ENCODE peak calls at places on chromosomes 5 and 9, in seven cellular contexts. One of them, this sample, is unnamed.

GRCh38 chr9:110148868-110149267 is 59.1 kb downstream of the C9orf152 start:
- DNase-seq in NCI-H510A treated with DMSO at 0.1 percent for 48 hours: no peak
- DNase-seq in ureter: no peak
- DNase-seq in NCI-H2081: no peak
- DNase-seq in epithelial cell of prostate: no peak
- DNase-seq in RPMI8226: no peak
- DNase-seq in left kidney: no peak
- DNase-seq in this sample: no peak

GRCh38 chr9:125233678-125234077 is 7.5 kb downstream of the HSPA5 start:
- DNase-seq in ureter: no peak
- DNase-seq in NCI-H510A treated with DMSO at 0.1 percent for 48 hours: no peak
- DNase-seq in RPMI8226: no peak
- DNase-seq in NCI-H2081: no peak
- DNase-seq in left kidney: peak
- DNase-seq in epithelial cell of prostate: peak
- DNase-seq in this sample: peak

GRCh38 chr5:75603421-75603820 is 7.8 kb upstream of the ANKDD1B start:
- DNase-seq in NCI-H510A treated with DMSO at 0.1 percent for 48 hours: no peak
- DNase-seq in NCI-H2081: no peak
- DNase-seq in epithelial cell of prostate: peak
- DNase-seq in RPMI8226: no peak
- DNase-seq in ureter: no peak
- DNase-seq in left kidney: peak
- DNase-seq in this sample: no peak

GRCh38 chr5:1785062-1785461 is 14.6 kb downstream of the MRPL36 start:
- DNase-seq in NCI-H510A treated with DMSO at 0.1 percent for 48 hours: no peak
- DNase-seq in ureter: no peak
- DNase-seq in NCI-H2081: no peak
- DNase-seq in left kidney: no peak
- DNase-seq in RPMI8226: peak
- DNase-seq in epithelial cell of prostate: no peak
- DNase-seq in this sample: no peak

GRCh38 chr9:120711841-120712538 is 2.3 kb downstream of the MEGF9 start:
- DNase-seq in RPMI8226: no peak
- DNase-seq in epithelial cell of prostate: no peak
- DNase-seq in NCI-H2081: no peak
- DNase-seq in NCI-H510A treated with DMSO at 0.1 percent for 48 hours: no peak
- DNase-seq in ureter: no peak
- DNase-seq in left kidney: no peak
- DNase-seq in this sample: no peak

GRCh38 chr9:127066775-127067111 is 55.7 kb downstream of the ANGPTL2 start:
- DNase-seq in RPMI8226: no peak
- DNase-seq in left kidney: no peak
- DNase-seq in epithelial cell of prostate: no peak
- DNase-seq in NCI-H2081: no peak
- DNase-seq in ureter: no peak
- DNase-seq in NCI-H510A treated with DMSO at 0.1 percent for 48 hours: no peak
- DNase-seq in this sample: no peak

GRCh38 chr9:94757158-94757557 is 30.7 kb downstream of the AOPEP start:
- DNase-seq in NCI-H2081: no peak
- DNase-seq in left kidney: no peak
- DNase-seq in NCI-H510A treated with DMSO at 0.1 percent for 48 hours: no peak
- DNase-seq in ureter: no peak
- DNase-seq in epithelial cell of prostate: no peak
- DNase-seq in RPMI8226: no peak
- DNase-seq in this sample: no peak

GRCh38 chr5:61293051-61293450 is 39.0 kb upstream of the ZSWIM6 start:
- DNase-seq in epithelial cell of prostate: no peak
- DNase-seq in left kidney: peak
- DNase-seq in ureter: no peak
- DNase-seq in RPMI8226: no peak
- DNase-seq in NCI-H2081: no peak
- DNase-seq in NCI-H510A treated with DMSO at 0.1 percent for 48 hours: no peak
- DNase-seq in this sample: peak

GRCh38 chr5:150112211-150113046 is 26.1 kb upstream of the CSF1R start:
- DNase-seq in NCI-H510A treated with DMSO at 0.1 percent for 48 hours: no peak
- DNase-seq in ureter: no peak
- DNase-seq in RPMI8226: no peak
- DNase-seq in NCI-H2081: no peak
- DNase-seq in left kidney: no peak
- DNase-seq in epithelial cell of prostate: no peak
- DNase-seq in this sample: peak

GRCh38 chr9:34891386-34891785 is 66.7 kb upstream of the PHF24 start:
- DNase-seq in ureter: no peak
- DNase-seq in NCI-H2081: no peak
- DNase-seq in epithelial cell of prostate: no peak
- DNase-seq in RPMI8226: no peak
- DNase-seq in left kidney: no peak
- DNase-seq in NCI-H510A treated with DMSO at 0.1 percent for 48 hours: no peak
- DNase-seq in this sample: no peak

GRCh38 chr5:139745121-139745799 is 50.3 kb upstream of the PSD2 start:
- DNase-seq in epithelial cell of prostate: no peak
- DNase-seq in RPMI8226: no peak
- DNase-seq in NCI-H510A treated with DMSO at 0.1 percent for 48 hours: no peak
- DNase-seq in left kidney: no peak
- DNase-seq in NCI-H2081: no peak
- DNase-seq in ureter: peak
- DNase-seq in this sample: no peak

GRCh38 chr5:154071799-154072781 is 33.3 kb downstream of the MFAP3 start:
- DNase-seq in NCI-H2081: peak
- DNase-seq in RPMI8226: peak
- DNase-seq in left kidney: peak
- DNase-seq in NCI-H510A treated with DMSO at 0.1 percent for 48 hours: peak
- DNase-seq in epithelial cell of prostate: no peak
- DNase-seq in ureter: peak
- DNase-seq in this sample: peak

GRCh38 chr5:177370488-177371119 is 12.9 kb downstream of the RGS14 start:
- DNase-seq in RPMI8226: no peak
- DNase-seq in NCI-H2081: peak
- DNase-seq in left kidney: peak
- DNase-seq in ureter: peak
- DNase-seq in epithelial cell of prostate: no peak
- DNase-seq in NCI-H510A treated with DMSO at 0.1 percent for 48 hours: no peak
- DNase-seq in this sample: peak

GRCh38 chr5:102531506-102531905 is 32.7 kb upstream of the SLCO6A1 start:
- DNase-seq in NCI-H2081: no peak
- DNase-seq in RPMI8226: no peak
- DNase-seq in epithelial cell of prostate: no peak
- DNase-seq in ureter: no peak
- DNase-seq in NCI-H510A treated with DMSO at 0.1 percent for 48 hours: no peak
- DNase-seq in left kidney: no peak
- DNase-seq in this sample: no peak

GRCh38 chr5:151470440-151470839 is 23.0 kb downstream of the SLC36A1 start:
- DNase-seq in left kidney: no peak
- DNase-seq in NCI-H2081: no peak
- DNase-seq in ureter: no peak
- DNase-seq in epithelial cell of prostate: no peak
- DNase-seq in RPMI8226: no peak
- DNase-seq in NCI-H510A treated with DMSO at 0.1 percent for 48 hours: no peak
- DNase-seq in this sample: no peak

GRCh38 chr9:124452841-124453585 is 2.8 kb downstream of the ADGRD2 start:
- DNase-seq in NCI-H2081: no peak
- DNase-seq in ureter: no peak
- DNase-seq in NCI-H510A treated with DMSO at 0.1 percent for 48 hours: no peak
- DNase-seq in left kidney: peak
- DNase-seq in RPMI8226: no peak
- DNase-seq in epithelial cell of prostate: no peak
- DNase-seq in this sample: no peak

GRCh38 chr9:136902259-136902821 is 16.0 kb downstream of the TRAF2 start:
- DNase-seq in epithelial cell of prostate: peak
- DNase-seq in left kidney: peak
- DNase-seq in NCI-H510A treated with DMSO at 0.1 percent for 48 hours: no peak
- DNase-seq in RPMI8226: peak
- DNase-seq in NCI-H2081: no peak
- DNase-seq in ureter: peak
- DNase-seq in this sample: peak

This sample was measured in mucosa of gallbladder.